ENCODE peak calls at places on chromosomes 16 and 17, in six cellular contexts. One of them, this sample, is unnamed.

GRCh38 chr16:87931504-87931903 is 4.8 kb downstream of the CA5A start:
- DNase-seq in hepatic stellate cell: peak
- DNase-seq in tibial artery: no peak
- DNase-seq in AG04449: no peak
- DNase-seq in RCC 7860: no peak
- DNase-seq in AG04450: no peak
- DNase-seq in this sample: no peak

GRCh38 chr17:72212041-72212440 is 91.2 kb downstream of the SOX9 start:
- DNase-seq in RCC 7860: no peak
- DNase-seq in tibial artery: no peak
- DNase-seq in AG04450: no peak
- DNase-seq in AG04449: no peak
- DNase-seq in hepatic stellate cell: no peak
- DNase-seq in this sample: no peak

GRCh38 chr16:50367777-50368409 is 895 bp downstream of the BRD7 start:
- DNase-seq in AG04449: no peak
- DNase-seq in hepatic stellate cell: no peak
- DNase-seq in RCC 7860: no peak
- DNase-seq in AG04450: no peak
- DNase-seq in tibial artery: no peak
- DNase-seq in this sample: no peak

GRCh38 chr16:12095275-12096161 is 119.0 kb downstream of the SNX29 start:
- DNase-seq in AG04449: no peak
- DNase-seq in AG04450: peak
- DNase-seq in tibial artery: peak
- DNase-seq in RCC 7860: peak
- DNase-seq in hepatic stellate cell: peak
- DNase-seq in this sample: peak

GRCh38 chr17:17985555-17985954 is 12.9 kb downstream of the DRC3 start:
- DNase-seq in hepatic stellate cell: no peak
- DNase-seq in AG04449: no peak
- DNase-seq in tibial artery: no peak
- DNase-seq in RCC 7860: no peak
- DNase-seq in AG04450: no peak
- DNase-seq in this sample: no peak

GRCh38 chr17:18191967-18192366 is 8.3 kb downstream of the ALKBH5 start:
- DNase-seq in tibial artery: no peak
- DNase-seq in AG04449: no peak
- DNase-seq in RCC 7860: no peak
- DNase-seq in AG04450: no peak
- DNase-seq in hepatic stellate cell: no peak
- DNase-seq in this sample: no peak

GRCh38 chr16:11783319-11784047 is 13.6 kb downstream of the ZC3H7A start:
- DNase-seq in hepatic stellate cell: no peak
- DNase-seq in tibial artery: no peak
- DNase-seq in AG04450: no peak
- DNase-seq in RCC 7860: peak
- DNase-seq in AG04449: no peak
- DNase-seq in this sample: no peak

GRCh38 chr17:35645923-35646322 is 58.8 kb downstream of the AP2B1 start:
- DNase-seq in AG04450: no peak
- DNase-seq in AG04449: peak
- DNase-seq in RCC 7860: no peak
- DNase-seq in tibial artery: no peak
- DNase-seq in hepatic stellate cell: no peak
- DNase-seq in this sample: peak

GRCh38 chr17:75517277-75517865 is 1.0 kb downstream of the TSEN54 start:
- DNase-seq in AG04450: no peak
- DNase-seq in tibial artery: no peak
- DNase-seq in hepatic stellate cell: no peak
- DNase-seq in RCC 7860: no peak
- DNase-seq in AG04449: no peak
- DNase-seq in this sample: no peak

GRCh38 chr16:14302031-14302398 is 230.9 kb downstream of the MRTFB start:
- DNase-seq in AG04450: no peak
- DNase-seq in AG04449: no peak
- DNase-seq in hepatic stellate cell: peak
- DNase-seq in tibial artery: peak
- DNase-seq in RCC 7860: peak
- DNase-seq in this sample: peak

GRCh38 chr17:83148317-83149044 is 69.1 kb downstream of the METRNL start:
- DNase-seq in hepatic stellate cell: no peak
- DNase-seq in RCC 7860: no peak
- DNase-seq in tibial artery: no peak
- DNase-seq in AG04450: no peak
- DNase-seq in AG04449: no peak
- DNase-seq in this sample: peak

GRCh38 chr16:68473358-68474064 is 25.2 kb upstream of the SMPD3 start:
- DNase-seq in AG04449: no peak
- DNase-seq in AG04450: no peak
- DNase-seq in tibial artery: no peak
- DNase-seq in RCC 7860: no peak
- DNase-seq in hepatic stellate cell: no peak
- DNase-seq in this sample: no peak

GRCh38 chr16:84603115-84603816 is 14.6 kb downstream of the COTL1 start:
- DNase-seq in RCC 7860: peak
- DNase-seq in tibial artery: peak
- DNase-seq in AG04449: peak
- DNase-seq in hepatic stellate cell: peak
- DNase-seq in AG04450: peak
- DNase-seq in this sample: peak

GRCh38 chr16:1919680-1919998 is 1.4 kb upstream of the HS3ST6 start:
- DNase-seq in AG04449: no peak
- DNase-seq in tibial artery: no peak
- DNase-seq in hepatic stellate cell: no peak
- DNase-seq in RCC 7860: no peak
- DNase-seq in AG04450: no peak
- DNase-seq in this sample: no peak

GRCh38 chr17:3641717-3642486 is 5.3 kb downstream of the CTNS start:
- DNase-seq in tibial artery: no peak
- DNase-seq in hepatic stellate cell: no peak
- DNase-seq in AG04450: no peak
- DNase-seq in RCC 7860: no peak
- DNase-seq in AG04449: no peak
- DNase-seq in this sample: no peak

GRCh38 chr16:14097182-14097951 is 26.2 kb downstream of the MRTFB start:
- DNase-seq in RCC 7860: no peak
- DNase-seq in AG04450: no peak
- DNase-seq in tibial artery: no peak
- DNase-seq in AG04449: no peak
- DNase-seq in hepatic stellate cell: no peak
- DNase-seq in this sample: no peak

GRCh38 chr17:82184761-82185160 is 27.9 kb downstream of the CCDC57 start:
- DNase-seq in AG04450: no peak
- DNase-seq in hepatic stellate cell: no peak
- DNase-seq in tibial artery: no peak
- DNase-seq in AG04449: no peak
- DNase-seq in RCC 7860: no peak
- DNase-seq in this sample: no peak

GRCh38 chr17:82177276-82177675 is 35.4 kb downstream of the CCDC57 start:
- DNase-seq in AG04450: no peak
- DNase-seq in AG04449: no peak
- DNase-seq in RCC 7860: no peak
- DNase-seq in tibial artery: no peak
- DNase-seq in hepatic stellate cell: no peak
- DNase-seq in this sample: no peak

GRCh38 chr17:62882284-62882683 is 74.2 kb upstream of the MARCHF10 start:
- DNase-seq in AG04449: no peak
- DNase-seq in hepatic stellate cell: no peak
- DNase-seq in tibial artery: no peak
- DNase-seq in RCC 7860: no peak
- DNase-seq in AG04450: no peak
- DNase-seq in this sample: no peak

GRCh38 chr16:88685156-88686061 is 898 bp downstream of the SNAI3 start:
- DNase-seq in AG04449: no peak
- DNase-seq in tibial artery: no peak
- DNase-seq in hepatic stellate cell: peak
- DNase-seq in RCC 7860: no peak
- DNase-seq in AG04450: no peak
- DNase-seq in this sample: peak

This sample was measured in SJSA1.